ENCODE peak calls at places on chromosomes 4 and X, in eight cellular contexts. One of them, this sample, is unnamed.

GRCh38 chr4:39825741-39826231 is 127.8 kb downstream of the UBE2K start:
- DNase-seq in A549: peak
- DNase-seq in HCT116: no peak
- DNase-seq in thyroid gland: no peak
- DNase-seq in heart left ventricle: no peak
- DNase-seq in IMR-90: peak
- DNase-seq in ovary: no peak
- DNase-seq in tibial nerve: no peak
- DNase-seq in this sample: no peak

GRCh38 chr4:110165382-110166285 is 32.8 kb downstream of the ELOVL6 start:
- DNase-seq in A549: no peak
- DNase-seq in HCT116: peak
- DNase-seq in thyroid gland: no peak
- DNase-seq in heart left ventricle: no peak
- DNase-seq in IMR-90: peak
- DNase-seq in ovary: no peak
- DNase-seq in tibial nerve: no peak
- DNase-seq in this sample: no peak

GRCh38 chrX:139199945-139200344 is 330.6 kb upstream of the F9 start:
- DNase-seq in A549: no peak
- DNase-seq in HCT116: no peak
- DNase-seq in thyroid gland: no peak
- DNase-seq in heart left ventricle: no peak
- DNase-seq in IMR-90: no peak
- DNase-seq in ovary: no peak
- DNase-seq in tibial nerve: no peak
- DNase-seq in this sample: no peak

GRCh38 chr4:15343000-15343399 is 84.8 kb upstream of the C1QTNF7 start:
- DNase-seq in A549: no peak
- DNase-seq in HCT116: no peak
- DNase-seq in thyroid gland: no peak
- DNase-seq in heart left ventricle: no peak
- DNase-seq in IMR-90: no peak
- DNase-seq in ovary: no peak
- DNase-seq in tibial nerve: no peak
- DNase-seq in this sample: no peak

GRCh38 chr4:7536876-7537275 is 102.1 kb upstream of the PSAPL1 start:
- DNase-seq in A549: no peak
- DNase-seq in HCT116: no peak
- DNase-seq in thyroid gland: no peak
- DNase-seq in heart left ventricle: no peak
- DNase-seq in IMR-90: no peak
- DNase-seq in ovary: no peak
- DNase-seq in tibial nerve: no peak
- DNase-seq in this sample: no peak

GRCh38 chrX:14032383-14032782 is 2.7 kb upstream of the GEMIN8 start:
- DNase-seq in A549: peak
- DNase-seq in HCT116: no peak
- DNase-seq in thyroid gland: peak
- DNase-seq in heart left ventricle: no peak
- DNase-seq in IMR-90: peak
- DNase-seq in ovary: peak
- DNase-seq in tibial nerve: peak
- DNase-seq in this sample: no peak

GRCh38 chr4:128574706-128575105 is 234.8 kb upstream of the JADE1 start:
- DNase-seq in A549: peak
- DNase-seq in HCT116: peak
- DNase-seq in thyroid gland: peak
- DNase-seq in heart left ventricle: no peak
- DNase-seq in IMR-90: peak
- DNase-seq in ovary: peak
- DNase-seq in tibial nerve: peak
- DNase-seq in this sample: peak

GRCh38 chrX:16212436-16212835 is 45.2 kb downstream of the MAGEB17 start:
- DNase-seq in A549: no peak
- DNase-seq in HCT116: peak
- DNase-seq in thyroid gland: no peak
- DNase-seq in heart left ventricle: no peak
- DNase-seq in IMR-90: peak
- DNase-seq in ovary: no peak
- DNase-seq in tibial nerve: no peak
- DNase-seq in this sample: no peak

GRCh38 chrX:132615396-132616131 is 126.7 kb upstream of the MBNL3 start:
- DNase-seq in A549: no peak
- DNase-seq in HCT116: peak
- DNase-seq in thyroid gland: peak
- DNase-seq in heart left ventricle: no peak
- DNase-seq in IMR-90: peak
- DNase-seq in ovary: peak
- DNase-seq in tibial nerve: peak
- DNase-seq in this sample: no peak

GRCh38 chrX:123803331-123803983 is 56.4 kb upstream of the XIAP start:
- DNase-seq in A549: peak
- DNase-seq in HCT116: peak
- DNase-seq in thyroid gland: no peak
- DNase-seq in heart left ventricle: no peak
- DNase-seq in IMR-90: peak
- DNase-seq in ovary: no peak
- DNase-seq in tibial nerve: peak
- DNase-seq in this sample: no peak

GRCh38 chr4:123505077-123505456 is 108.5 kb downstream of the SPRY1 start:
- DNase-seq in A549: no peak
- DNase-seq in HCT116: no peak
- DNase-seq in thyroid gland: no peak
- DNase-seq in heart left ventricle: no peak
- DNase-seq in IMR-90: peak
- DNase-seq in ovary: no peak
- DNase-seq in tibial nerve: no peak
- DNase-seq in this sample: no peak

GRCh38 chr4:17577660-17578481 is 873 bp downstream of the LAP3 start:
- DNase-seq in A549: peak
- DNase-seq in HCT116: no peak
- DNase-seq in thyroid gland: peak
- DNase-seq in heart left ventricle: peak
- DNase-seq in IMR-90: peak
- DNase-seq in ovary: peak
- DNase-seq in tibial nerve: peak
- DNase-seq in this sample: no peak

GRCh38 chrX:10017866-10018265 is 50.7 kb downstream of the CLDN34 start:
- DNase-seq in A549: peak
- DNase-seq in HCT116: peak
- DNase-seq in thyroid gland: no peak
- DNase-seq in heart left ventricle: no peak
- DNase-seq in IMR-90: peak
- DNase-seq in ovary: no peak
- DNase-seq in tibial nerve: no peak
- DNase-seq in this sample: no peak

GRCh38 chr4:128385683-128386304 is 98.2 kb upstream of the PGRMC2 start:
- DNase-seq in A549: peak
- DNase-seq in HCT116: no peak
- DNase-seq in thyroid gland: no peak
- DNase-seq in heart left ventricle: no peak
- DNase-seq in IMR-90: peak
- DNase-seq in ovary: no peak
- DNase-seq in tibial nerve: no peak
- DNase-seq in this sample: no peak

GRCh38 chr4:68182382-68182820 is 52.7 kb upstream of the TMPRSS11F start:
- DNase-seq in A549: no peak
- DNase-seq in HCT116: no peak
- DNase-seq in thyroid gland: no peak
- DNase-seq in heart left ventricle: peak
- DNase-seq in IMR-90: no peak
- DNase-seq in ovary: no peak
- DNase-seq in tibial nerve: no peak
- DNase-seq in this sample: peak

DNA sequence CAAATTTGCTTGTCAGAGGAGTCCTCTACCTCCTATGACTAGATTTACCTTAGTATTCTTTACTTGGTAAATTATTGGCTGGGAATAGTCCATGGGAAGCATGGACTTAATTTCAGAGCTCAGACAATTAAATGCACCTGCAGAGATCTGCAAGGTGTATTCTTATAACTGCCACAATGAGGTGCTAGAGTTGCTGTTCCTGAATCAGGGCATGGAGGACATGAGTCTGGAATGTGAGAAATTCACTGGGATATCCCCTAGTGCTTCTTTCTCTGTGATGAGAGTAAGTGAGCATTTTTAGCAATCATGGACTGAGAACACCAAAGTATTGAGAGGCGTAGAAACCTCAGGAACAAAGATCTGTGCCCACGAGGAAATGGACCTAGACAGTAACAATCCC is 32.9 kb upstream of the GRID2 start:
- DNase-seq in A549: no peak
- DNase-seq in HCT116: peak
- DNase-seq in thyroid gland: no peak
- DNase-seq in heart left ventricle: no peak
- DNase-seq in IMR-90: no peak
- DNase-seq in ovary: no peak
- DNase-seq in tibial nerve: no peak
- DNase-seq in this sample: no peak
- TF ChIP-seq CTCF in A549: no peak
- TF ChIP-seq CTCF in HCT116: peak
- TF ChIP-seq CTCF in thyroid gland: peak
- TF ChIP-seq CTCF in heart left ventricle: no peak
- TF ChIP-seq CTCF in IMR-90: peak
- TF ChIP-seq CTCF in ovary: no peak
- TF ChIP-seq CTCF in tibial nerve: no peak
- TF ChIP-seq CTCF in this sample: no peak

GRCh38 chrX:51896626-51897025 is 3.2 kb downstream of the MAGED1 start:
- DNase-seq in A549: no peak
- DNase-seq in HCT116: no peak
- DNase-seq in thyroid gland: no peak
- DNase-seq in heart left ventricle: no peak
- DNase-seq in IMR-90: no peak
- DNase-seq in ovary: no peak
- DNase-seq in tibial nerve: no peak
- DNase-seq in this sample: no peak

GRCh38 chrX:51893931-51894696 is 691 bp downstream of the MAGED1 start:
- DNase-seq in A549: no peak
- DNase-seq in HCT116: no peak
- DNase-seq in thyroid gland: peak
- DNase-seq in heart left ventricle: no peak
- DNase-seq in IMR-90: peak
- DNase-seq in ovary: peak
- DNase-seq in tibial nerve: no peak
- DNase-seq in this sample: no peak

GRCh38 chrX:51891821-51892551 is 1.4 kb upstream of the MAGED1 start:
- DNase-seq in A549: no peak
- DNase-seq in HCT116: no peak
- DNase-seq in thyroid gland: no peak
- DNase-seq in heart left ventricle: no peak
- DNase-seq in IMR-90: peak
- DNase-seq in ovary: peak
- DNase-seq in tibial nerve: peak
- DNase-seq in this sample: no peak

GRCh38 chrX:51892921-51893745 is at the start of gene MAGED1:
- DNase-seq in A549: peak
- DNase-seq in HCT116: no peak
- DNase-seq in thyroid gland: peak
- DNase-seq in heart left ventricle: peak
- DNase-seq in IMR-90: peak
- DNase-seq in ovary: peak
- DNase-seq in tibial nerve: peak
- DNase-seq in this sample: peak

GRCh38 chrX:51894697-51895336 is 1.4 kb downstream of the MAGED1 start:
- DNase-seq in A549: no peak
- DNase-seq in HCT116: no peak
- DNase-seq in thyroid gland: peak
- DNase-seq in heart left ventricle: no peak
- DNase-seq in IMR-90: peak
- DNase-seq in ovary: peak
- DNase-seq in tibial nerve: peak
- DNase-seq in this sample: no peak
- TF ChIP-seq POLR2A in A549: no peak
- TF ChIP-seq POLR2A in HCT116: no peak
- TF ChIP-seq POLR2A in thyroid gland: no peak
- TF ChIP-seq POLR2A in heart left ventricle: no peak
- TF ChIP-seq POLR2A in IMR-90: peak
- TF ChIP-seq POLR2A in ovary: no peak
- TF ChIP-seq POLR2A in tibial nerve: no peak
- TF ChIP-seq POLR2A in this sample: no peak

DNA sequence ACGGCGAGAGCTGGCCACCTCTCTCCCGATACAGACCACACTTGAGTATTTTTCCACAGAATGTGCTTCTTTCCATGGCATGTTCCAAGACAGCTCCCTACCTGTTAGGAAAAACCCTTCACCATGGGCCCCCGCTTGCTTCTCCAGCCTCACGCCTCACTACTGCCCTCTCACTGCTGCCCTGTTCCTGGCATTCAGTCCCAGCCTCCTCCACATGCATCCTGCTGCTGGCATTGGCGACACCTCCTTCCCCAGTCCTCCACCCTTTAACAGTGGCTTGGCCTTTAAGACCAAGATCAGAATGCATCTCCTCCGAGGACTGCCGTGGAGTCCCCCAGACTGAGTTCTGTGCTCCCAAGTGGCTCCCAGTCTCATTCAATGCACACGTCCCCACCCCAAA is 10.7 kb downstream of the PNMA6F start:
- DNase-seq in A549: no peak
- DNase-seq in HCT116: no peak
- DNase-seq in thyroid gland: peak
- DNase-seq in heart left ventricle: no peak
- DNase-seq in IMR-90: no peak
- DNase-seq in ovary: no peak
- DNase-seq in tibial nerve: no peak
- DNase-seq in this sample: no peak
- TF ChIP-seq CTCF in A549: no peak
- TF ChIP-seq CTCF in HCT116: no peak
- TF ChIP-seq CTCF in thyroid gland: no peak
- TF ChIP-seq CTCF in heart left ventricle: no peak
- TF ChIP-seq CTCF in IMR-90: no peak
- TF ChIP-seq CTCF in ovary: no peak
- TF ChIP-seq CTCF in tibial nerve: no peak
- TF ChIP-seq CTCF in this sample: no peak

DNA sequence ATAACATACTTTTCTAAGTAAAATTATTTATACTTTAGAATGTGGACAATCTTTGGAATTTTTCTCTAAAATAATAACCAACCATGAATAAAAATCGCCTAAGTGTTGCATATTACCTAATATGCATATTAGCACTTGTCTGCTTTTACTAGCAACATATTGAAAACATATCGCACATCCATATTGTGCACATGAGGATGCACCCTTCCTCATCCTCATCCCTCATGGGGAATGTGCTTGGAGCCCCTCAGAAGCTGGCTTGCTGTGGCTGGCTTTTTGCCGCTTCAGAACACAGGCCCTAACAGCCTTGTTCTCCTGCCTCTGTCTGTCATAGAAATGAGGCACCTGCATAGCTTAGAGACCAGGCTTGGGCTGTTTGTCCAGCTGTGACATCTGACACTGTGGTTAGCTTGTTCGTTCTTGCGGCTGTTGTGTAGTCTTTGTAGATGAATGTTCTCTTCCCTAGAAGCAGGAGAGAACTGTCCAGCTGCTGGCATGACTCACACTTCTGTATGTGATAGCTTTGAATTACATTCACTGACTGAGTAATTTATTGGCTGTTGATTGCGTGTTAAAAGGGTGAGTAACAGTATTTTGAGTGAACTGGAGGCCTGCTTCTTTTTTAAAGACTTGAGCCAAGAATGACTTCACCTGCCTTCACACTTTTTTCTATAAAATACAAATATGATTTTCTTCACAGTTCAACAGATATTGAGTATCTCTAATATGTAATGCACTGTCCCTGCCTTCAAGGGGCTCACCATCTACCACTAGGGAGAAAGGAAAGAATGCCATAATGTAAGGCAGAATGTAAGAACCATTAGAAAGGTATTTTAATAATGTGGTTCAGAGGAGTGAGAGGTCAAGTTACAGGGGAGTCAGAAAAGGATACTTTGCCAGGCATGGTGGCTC is 81.9 kb downstream of the HMGB2 start:
- DNase-seq in A549: peak
- DNase-seq in HCT116: peak
- DNase-seq in thyroid gland: no peak
- DNase-seq in heart left ventricle: no peak
- DNase-seq in IMR-90: peak
- DNase-seq in ovary: peak
- DNase-seq in tibial nerve: peak
- DNase-seq in this sample: peak
- TF ChIP-seq POLR2A in A549: no peak
- TF ChIP-seq POLR2A in HCT116: no peak
- TF ChIP-seq POLR2A in thyroid gland: no peak
- TF ChIP-seq POLR2A in heart left ventricle: no peak
- TF ChIP-seq POLR2A in IMR-90: no peak
- TF ChIP-seq POLR2A in ovary: no peak
- TF ChIP-seq POLR2A in tibial nerve: no peak
- TF ChIP-seq POLR2A in this sample: no peak